ENCODE peak calls at places on chromosomes 13 and 19, in eight cellular contexts. I is fibroblast of the conjunctiva; E is stimulated activated CD8-positive, alpha-beta memory T cell treated with anti-CD3 and anti-CD28 coated beads, Interleukin-4, amount 100 ng/mL, for 1 hour; W is glutamatergic neuron; H is endothelial cell; K is stromal cell of bone marrow; F is stimulated activated CD4-positive, alpha-beta T cell treated with anti-CD3 and anti-CD28 coated beads, Interleukin-1b, Interleukin-23, amount 100 ng/mL, for 1 hour; P is fibroblast of lung. Y is an unnamed sample.

GRCh38 chr13:30192320-30193093 is 114.8 kb downstream of the KATNAL1 start:
- DNase-seq in E (no peak), I (no peak), W (no peak), K (no peak), H (no peak), P (no peak), F (no peak), Y (no peak)

GRCh38 chr19:16626796-16627193 is 1.2 kb downstream of the MED26 start:
- DNase-seq in H (no peak), K (no peak), I (no peak), P (peak), W (no peak), E (no peak), F (no peak), Y (no peak)

GRCh38 chr13:57632276-57633140 is 964 bp downstream of the PCDH17 start:
- DNase-seq in E (no peak), H (peak), F (no peak), W (peak), K (no peak), I (no peak), P (peak), Y (no peak)

GRCh38 chr13:114063545-114064515 is 68.6 kb downstream of the RASA3 start:
- DNase-seq in F (no peak), K (peak), W (no peak), P (peak), H (no peak), I (peak), E (no peak), Y (no peak)

GRCh38 chr19:15488489-15489226 is 9.4 kb upstream of the PGLYRP2 start:
- DNase-seq in F (no peak), P (no peak), W (no peak), E (no peak), K (no peak), H (no peak), I (no peak), Y (no peak)

GRCh38 chr19:58182577-58182988 is 278 bp upstream of the ZNF274 start:
- DNase-seq in F (peak), W (no peak), K (no peak), E (peak), P (no peak), I (no peak), H (no peak), Y (no peak)

GRCh38 chr13:46716821-46717220 is 80.1 kb downstream of the ESD start:
- DNase-seq in I (no peak), H (no peak), E (no peak), F (no peak), W (no peak), P (peak), K (no peak), Y (no peak)

GRCh38 chr13:90640976-90641375 is 706.5 kb upstream of the MIR17HG start:
- DNase-seq in F (no peak), I (no peak), K (no peak), H (no peak), E (no peak), P (peak), W (no peak), Y (no peak)

GRCh38 chr19:14476307-14476662 is 1.1 kb upstream of the PTGER1 start:
- DNase-seq in K (no peak), I (no peak), P (no peak), F (no peak), E (no peak), W (no peak), H (no peak), Y (no peak)

GRCh38 chr13:94997126-94997525 is 284.8 kb upstream of the SOX21 start:
- DNase-seq in W (no peak), H (no peak), E (no peak), F (no peak), I (no peak), P (no peak), K (no peak), Y (no peak)

Y was measured in astrocyte of the cerebellum.